ENCODE peak calls at places on chromosomes 6 and 20, in nine cellular contexts. One of them, this sample, is unnamed.

GRCh38 chr20:25223179-25223661 is 24.7 kb upstream of the PYGB start:
- DNase-seq in T follicular helper cell: no peak
- DNase-seq in stomach: peak; percentile 69
- DNase-seq in IMR-90: peak; percentile 97
- DNase-seq in NCI-H146: no peak
- DNase-seq in iris pigment epithelial cell: peak; percentile 98
- DNase-seq in ELF-1: peak; percentile 93
- DNase-seq in activated CD4-positive, alpha-beta T cell treated with anti-CD3 and anti-CD28 coated beads for 48 hours: peak; percentile 73
- DNase-seq in NAMALWA: peak; percentile 38
- DNase-seq in this sample: no peak

GRCh38 chr6:138560130-138560850 is 61.0 kb upstream of the NHSL1 start:
- DNase-seq in T follicular helper cell: no peak
- DNase-seq in stomach: no peak
- DNase-seq in IMR-90: no peak
- DNase-seq in NCI-H146: no peak
- DNase-seq in iris pigment epithelial cell: peak; percentile 22
- DNase-seq in ELF-1: peak; percentile 60
- DNase-seq in activated CD4-positive, alpha-beta T cell treated with anti-CD3 and anti-CD28 coated beads for 48 hours: no peak
- DNase-seq in NAMALWA: no peak
- DNase-seq in this sample: no peak

GRCh38 chr6:103617642-103618041 is 1242.1 kb downstream of the HACE1 start:
- DNase-seq in T follicular helper cell: no peak
- DNase-seq in stomach: no peak
- DNase-seq in IMR-90: no peak
- DNase-seq in NCI-H146: no peak
- DNase-seq in iris pigment epithelial cell: no peak
- DNase-seq in ELF-1: no peak
- DNase-seq in activated CD4-positive, alpha-beta T cell treated with anti-CD3 and anti-CD28 coated beads for 48 hours: no peak
- DNase-seq in NAMALWA: no peak
- DNase-seq in this sample: no peak

GRCh38 chr6:7650876-7651275 is 60.9 kb downstream of the SNRNP48 start:
- DNase-seq in T follicular helper cell: no peak
- DNase-seq in stomach: no peak
- DNase-seq in IMR-90: no peak
- DNase-seq in NCI-H146: no peak
- DNase-seq in iris pigment epithelial cell: no peak
- DNase-seq in ELF-1: no peak
- DNase-seq in activated CD4-positive, alpha-beta T cell treated with anti-CD3 and anti-CD28 coated beads for 48 hours: no peak
- DNase-seq in NAMALWA: no peak
- DNase-seq in this sample: no peak

GRCh38 chr6:47153066-47153755 is 111.1 kb upstream of the ADGRF1 start:
- DNase-seq in T follicular helper cell: no peak
- DNase-seq in stomach: no peak
- DNase-seq in IMR-90: peak; percentile 33
- DNase-seq in NCI-H146: no peak
- DNase-seq in iris pigment epithelial cell: no peak
- DNase-seq in ELF-1: no peak
- DNase-seq in activated CD4-positive, alpha-beta T cell treated with anti-CD3 and anti-CD28 coated beads for 48 hours: no peak
- DNase-seq in NAMALWA: no peak
- DNase-seq in this sample: no peak

GRCh38 chr20:62142252-62143117 is 709 bp downstream of the PSMA7 start:
- DNase-seq in T follicular helper cell: no peak
- DNase-seq in stomach: peak; percentile 36
- DNase-seq in IMR-90: no peak
- DNase-seq in NCI-H146: peak; percentile 32
- DNase-seq in iris pigment epithelial cell: no peak
- DNase-seq in ELF-1: no peak
- DNase-seq in activated CD4-positive, alpha-beta T cell treated with anti-CD3 and anti-CD28 coated beads for 48 hours: no peak
- DNase-seq in NAMALWA: peak; percentile 34
- DNase-seq in this sample: peak; percentile 14

GRCh38 chr6:42928748-42929087 is 562 bp upstream of the CNPY3 start:
- DNase-seq in T follicular helper cell: no peak
- DNase-seq in stomach: no peak
- DNase-seq in IMR-90: no peak
- DNase-seq in NCI-H146: no peak
- DNase-seq in iris pigment epithelial cell: no peak
- DNase-seq in ELF-1: no peak
- DNase-seq in activated CD4-positive, alpha-beta T cell treated with anti-CD3 and anti-CD28 coated beads for 48 hours: no peak
- DNase-seq in NAMALWA: no peak
- DNase-seq in this sample: no peak

GRCh38 chr6:37585523-37585905 is 85.8 kb upstream of the CCDC167 start:
- DNase-seq in T follicular helper cell: no peak
- DNase-seq in stomach: no peak
- DNase-seq in IMR-90: peak; percentile 37
- DNase-seq in NCI-H146: no peak
- DNase-seq in iris pigment epithelial cell: no peak
- DNase-seq in ELF-1: no peak
- DNase-seq in activated CD4-positive, alpha-beta T cell treated with anti-CD3 and anti-CD28 coated beads for 48 hours: no peak
- DNase-seq in NAMALWA: no peak
- DNase-seq in this sample: no peak

GRCh38 chr6:158707120-158707519 is 57.3 kb downstream of the SYTL3 start:
- DNase-seq in T follicular helper cell: no peak
- DNase-seq in stomach: peak; percentile 61
- DNase-seq in IMR-90: peak; percentile 56
- DNase-seq in NCI-H146: peak; percentile 49
- DNase-seq in iris pigment epithelial cell: peak; percentile 61
- DNase-seq in ELF-1: peak; percentile 81
- DNase-seq in activated CD4-positive, alpha-beta T cell treated with anti-CD3 and anti-CD28 coated beads for 48 hours: no peak
- DNase-seq in NAMALWA: no peak
- DNase-seq in this sample: peak; percentile 88

GRCh38 chr6:89134723-89135122 is 11.1 kb upstream of the PM20D2 start:
- DNase-seq in T follicular helper cell: no peak
- DNase-seq in stomach: no peak
- DNase-seq in IMR-90: no peak
- DNase-seq in NCI-H146: peak; percentile 44
- DNase-seq in iris pigment epithelial cell: no peak
- DNase-seq in ELF-1: peak; percentile 86
- DNase-seq in activated CD4-positive, alpha-beta T cell treated with anti-CD3 and anti-CD28 coated beads for 48 hours: no peak
- DNase-seq in NAMALWA: no peak
- DNase-seq in this sample: no peak

GRCh38 chr6:162468326-162468725 is 259.2 kb downstream of the PRKN start:
- DNase-seq in T follicular helper cell: no peak
- DNase-seq in stomach: no peak
- DNase-seq in IMR-90: no peak
- DNase-seq in NCI-H146: no peak
- DNase-seq in iris pigment epithelial cell: peak; percentile 1
- DNase-seq in ELF-1: no peak
- DNase-seq in activated CD4-positive, alpha-beta T cell treated with anti-CD3 and anti-CD28 coated beads for 48 hours: no peak
- DNase-seq in NAMALWA: no peak
- DNase-seq in this sample: no peak

GRCh38 chr6:47439348-47439668 is 38.3 kb upstream of the CD2AP start:
- DNase-seq in T follicular helper cell: no peak
- DNase-seq in stomach: no peak
- DNase-seq in IMR-90: no peak
- DNase-seq in NCI-H146: no peak
- DNase-seq in iris pigment epithelial cell: no peak
- DNase-seq in ELF-1: no peak
- DNase-seq in activated CD4-positive, alpha-beta T cell treated with anti-CD3 and anti-CD28 coated beads for 48 hours: no peak
- DNase-seq in NAMALWA: no peak
- DNase-seq in this sample: no peak

GRCh38 chr6:105839266-105839665 is 246.9 kb upstream of the PRDM1 start:
- DNase-seq in T follicular helper cell: no peak
- DNase-seq in stomach: no peak
- DNase-seq in IMR-90: peak; percentile 19
- DNase-seq in NCI-H146: no peak
- DNase-seq in iris pigment epithelial cell: no peak
- DNase-seq in ELF-1: no peak
- DNase-seq in activated CD4-positive, alpha-beta T cell treated with anti-CD3 and anti-CD28 coated beads for 48 hours: no peak
- DNase-seq in NAMALWA: no peak
- DNase-seq in this sample: no peak

GRCh38 chr20:36861875-36862801 is 13.8 kb upstream of the TLDC2 start:
- DNase-seq in T follicular helper cell: no peak
- DNase-seq in stomach: peak; percentile 52
- DNase-seq in IMR-90: peak; percentile 83
- DNase-seq in NCI-H146: peak; percentile 83
- DNase-seq in iris pigment epithelial cell: peak; percentile 71
- DNase-seq in ELF-1: peak; percentile 79
- DNase-seq in activated CD4-positive, alpha-beta T cell treated with anti-CD3 and anti-CD28 coated beads for 48 hours: no peak
- DNase-seq in NAMALWA: no peak
- DNase-seq in this sample: peak; percentile 87

GRCh38 chr6:157304840-157305675 is 18.3 kb downstream of the TMEM242 start:
- DNase-seq in T follicular helper cell: no peak
- DNase-seq in stomach: peak; percentile 44
- DNase-seq in IMR-90: peak; percentile 59
- DNase-seq in NCI-H146: no peak
- DNase-seq in iris pigment epithelial cell: peak; percentile 35
- DNase-seq in ELF-1: no peak
- DNase-seq in activated CD4-positive, alpha-beta T cell treated with anti-CD3 and anti-CD28 coated beads for 48 hours: no peak
- DNase-seq in NAMALWA: no peak
- DNase-seq in this sample: no peak

GRCh38 chr6:159077123-159077522 is 32.3 kb upstream of the TAGAP start:
- DNase-seq in T follicular helper cell: no peak
- DNase-seq in stomach: no peak
- DNase-seq in IMR-90: no peak
- DNase-seq in NCI-H146: no peak
- DNase-seq in iris pigment epithelial cell: no peak
- DNase-seq in ELF-1: no peak
- DNase-seq in activated CD4-positive, alpha-beta T cell treated with anti-CD3 and anti-CD28 coated beads for 48 hours: peak; percentile 51
- DNase-seq in NAMALWA: no peak
- DNase-seq in this sample: no peak

GRCh38 chr20:57860576-57860975 is 150.8 kb upstream of the PMEPA1 start:
- DNase-seq in T follicular helper cell: no peak
- DNase-seq in stomach: no peak
- DNase-seq in IMR-90: no peak
- DNase-seq in NCI-H146: no peak
- DNase-seq in iris pigment epithelial cell: no peak
- DNase-seq in ELF-1: no peak
- DNase-seq in activated CD4-positive, alpha-beta T cell treated with anti-CD3 and anti-CD28 coated beads for 48 hours: no peak
- DNase-seq in NAMALWA: no peak
- DNase-seq in this sample: no peak

GRCh38 chr20:23436681-23437080 is 2.8 kb upstream of the CSTL1 start:
- DNase-seq in T follicular helper cell: no peak
- DNase-seq in stomach: no peak
- DNase-seq in IMR-90: no peak
- DNase-seq in NCI-H146: peak; percentile 21
- DNase-seq in iris pigment epithelial cell: peak; percentile 15
- DNase-seq in ELF-1: no peak
- DNase-seq in activated CD4-positive, alpha-beta T cell treated with anti-CD3 and anti-CD28 coated beads for 48 hours: no peak
- DNase-seq in NAMALWA: no peak
- DNase-seq in this sample: no peak

GRCh38 chr6:41200296-41200900 is 551 bp downstream of the TREML2 start:
- DNase-seq in T follicular helper cell: peak; percentile 18
- DNase-seq in stomach: peak; percentile 34
- DNase-seq in IMR-90: no peak
- DNase-seq in NCI-H146: no peak
- DNase-seq in iris pigment epithelial cell: peak; percentile 51
- DNase-seq in ELF-1: peak; percentile 21
- DNase-seq in activated CD4-positive, alpha-beta T cell treated with anti-CD3 and anti-CD28 coated beads for 48 hours: peak; percentile 61
- DNase-seq in NAMALWA: peak; percentile 68
- DNase-seq in this sample: no peak

GRCh38 chr6:40587240-40588069 is at the start of gene LRFN2:
- DNase-seq in T follicular helper cell: no peak
- DNase-seq in stomach: peak; percentile 83
- DNase-seq in IMR-90: peak; percentile 53
- DNase-seq in NCI-H146: peak; percentile 86
- DNase-seq in iris pigment epithelial cell: peak; percentile 76
- DNase-seq in ELF-1: peak; percentile 86
- DNase-seq in activated CD4-positive, alpha-beta T cell treated with anti-CD3 and anti-CD28 coated beads for 48 hours: peak; percentile 79
- DNase-seq in NAMALWA: no peak
- DNase-seq in this sample: peak; percentile 81

GRCh38 chr6:15588966-15589634 is 73.7 kb downstream of the DTNBP1 start:
- DNase-seq in T follicular helper cell: no peak
- DNase-seq in stomach: no peak
- DNase-seq in IMR-90: peak; percentile 92
- DNase-seq in NCI-H146: no peak
- DNase-seq in iris pigment epithelial cell: peak; percentile 74
- DNase-seq in ELF-1: no peak
- DNase-seq in activated CD4-positive, alpha-beta T cell treated with anti-CD3 and anti-CD28 coated beads for 48 hours: peak; percentile 48
- DNase-seq in NAMALWA: no peak
- DNase-seq in this sample: no peak

GRCh38 chr6:17872908-17873307 is 114.5 kb downstream of the KIF13A start:
- DNase-seq in T follicular helper cell: no peak
- DNase-seq in stomach: no peak
- DNase-seq in IMR-90: no peak
- DNase-seq in NCI-H146: no peak
- DNase-seq in iris pigment epithelial cell: no peak
- DNase-seq in ELF-1: no peak
- DNase-seq in activated CD4-positive, alpha-beta T cell treated with anti-CD3 and anti-CD28 coated beads for 48 hours: no peak
- DNase-seq in NAMALWA: no peak
- DNase-seq in this sample: no peak

GRCh38 chr6:16857969-16858592 is 96.8 kb upstream of the ATXN1 start:
- DNase-seq in T follicular helper cell: no peak
- DNase-seq in stomach: no peak
- DNase-seq in IMR-90: no peak
- DNase-seq in NCI-H146: no peak
- DNase-seq in iris pigment epithelial cell: no peak
- DNase-seq in ELF-1: no peak
- DNase-seq in activated CD4-positive, alpha-beta T cell treated with anti-CD3 and anti-CD28 coated beads for 48 hours: no peak
- DNase-seq in NAMALWA: no peak
- DNase-seq in this sample: no peak

GRCh38 chr20:17966432-17967312 is 1.9 kb downstream of the SNX5 start:
- DNase-seq in T follicular helper cell: no peak
- DNase-seq in stomach: no peak
- DNase-seq in IMR-90: peak; percentile 42
- DNase-seq in NCI-H146: peak; percentile 27
- DNase-seq in iris pigment epithelial cell: peak; percentile 53
- DNase-seq in ELF-1: no peak
- DNase-seq in activated CD4-positive, alpha-beta T cell treated with anti-CD3 and anti-CD28 coated beads for 48 hours: no peak
- DNase-seq in NAMALWA: peak; percentile 81
- DNase-seq in this sample: no peak

GRCh38 chr20:12949429-12949980 is 59.3 kb upstream of the SPTLC3 start:
- DNase-seq in T follicular helper cell: no peak
- DNase-seq in stomach: no peak
- DNase-seq in IMR-90: peak; percentile 35
- DNase-seq in NCI-H146: no peak
- DNase-seq in iris pigment epithelial cell: peak; percentile 45
- DNase-seq in ELF-1: no peak
- DNase-seq in activated CD4-positive, alpha-beta T cell treated with anti-CD3 and anti-CD28 coated beads for 48 hours: no peak
- DNase-seq in NAMALWA: no peak
- DNase-seq in this sample: no peak

GRCh38 chr6:52603000-52603795 is 26.3 kb upstream of the TRAM2 start:
- DNase-seq in T follicular helper cell: no peak
- DNase-seq in stomach: no peak
- DNase-seq in IMR-90: peak; percentile 83
- DNase-seq in NCI-H146: no peak
- DNase-seq in iris pigment epithelial cell: peak; percentile 83
- DNase-seq in ELF-1: no peak
- DNase-seq in activated CD4-positive, alpha-beta T cell treated with anti-CD3 and anti-CD28 coated beads for 48 hours: no peak
- DNase-seq in NAMALWA: no peak
- DNase-seq in this sample: no peak

GRCh38 chr6:142929751-142930358 is 15.1 kb downstream of the HIVEP2 start:
- DNase-seq in T follicular helper cell: no peak
- DNase-seq in stomach: no peak
- DNase-seq in IMR-90: peak; percentile 72
- DNase-seq in NCI-H146: no peak
- DNase-seq in iris pigment epithelial cell: peak; percentile 52
- DNase-seq in ELF-1: no peak
- DNase-seq in activated CD4-positive, alpha-beta T cell treated with anti-CD3 and anti-CD28 coated beads for 48 hours: no peak
- DNase-seq in NAMALWA: no peak
- DNase-seq in this sample: no peak

GRCh38 chr20:1652960-1653359 is 4.6 kb downstream of the SIRPG start:
- DNase-seq in T follicular helper cell: no peak
- DNase-seq in stomach: no peak
- DNase-seq in IMR-90: no peak
- DNase-seq in NCI-H146: no peak
- DNase-seq in iris pigment epithelial cell: no peak
- DNase-seq in ELF-1: no peak
- DNase-seq in activated CD4-positive, alpha-beta T cell treated with anti-CD3 and anti-CD28 coated beads for 48 hours: no peak
- DNase-seq in NAMALWA: no peak
- DNase-seq in this sample: no peak

GRCh38 chr6:109944448-109944847 is 33.7 kb upstream of the GPR6 start:
- DNase-seq in T follicular helper cell: no peak
- DNase-seq in stomach: no peak
- DNase-seq in IMR-90: no peak
- DNase-seq in NCI-H146: no peak
- DNase-seq in iris pigment epithelial cell: no peak
- DNase-seq in ELF-1: peak; percentile 67
- DNase-seq in activated CD4-positive, alpha-beta T cell treated with anti-CD3 and anti-CD28 coated beads for 48 hours: no peak
- DNase-seq in NAMALWA: no peak
- DNase-seq in this sample: no peak

GRCh38 chr6:162856885-162857284 is 129.1 kb downstream of the PACRG start:
- DNase-seq in T follicular helper cell: no peak
- DNase-seq in stomach: no peak
- DNase-seq in IMR-90: peak; percentile 60
- DNase-seq in NCI-H146: peak; percentile 96
- DNase-seq in iris pigment epithelial cell: peak; percentile 67
- DNase-seq in ELF-1: peak; percentile 89
- DNase-seq in activated CD4-positive, alpha-beta T cell treated with anti-CD3 and anti-CD28 coated beads for 48 hours: no peak
- DNase-seq in NAMALWA: no peak
- DNase-seq in this sample: peak; percentile 47